ENCODE peak calls at places on chromosomes 12 and 14, in eight cellular contexts. One of them, this sample, is unnamed.

GRCh38 chr14:94472842-94473241 is 3.2 kb downstream of the SERPINA9 start:
- DNase-seq in substantia nigra: no peak
- DNase-seq in kidney epithelial cell: no peak
- DNase-seq in tibial nerve: no peak
- DNase-seq in T-helper 2 cell: no peak
- DNase-seq in psoas muscle: no peak
- DNase-seq in stimulated activated CD4-positive, alpha-beta T cell treated with anti-CD3 and anti-CD28 coated beads, Interleukin-1b, Interleukin-23, amount 100 ng/mL, for 1 hour: no peak
- DNase-seq in hepatocyte: no peak
- DNase-seq in this sample: no peak

GRCh38 chr12:75481013-75481705 is 604 bp downstream of the GLIPR1 start:
- DNase-seq in substantia nigra: no peak
- DNase-seq in kidney epithelial cell: no peak
- DNase-seq in tibial nerve: no peak
- DNase-seq in T-helper 2 cell: no peak
- DNase-seq in psoas muscle: no peak
- DNase-seq in stimulated activated CD4-positive, alpha-beta T cell treated with anti-CD3 and anti-CD28 coated beads, Interleukin-1b, Interleukin-23, amount 100 ng/mL, for 1 hour: no peak
- DNase-seq in hepatocyte: no peak
- DNase-seq in this sample: no peak

GRCh38 chr12:77047341-77048202 is 17.8 kb downstream of the E2F7 start:
- DNase-seq in substantia nigra: no peak
- DNase-seq in kidney epithelial cell: no peak
- DNase-seq in tibial nerve: no peak
- DNase-seq in T-helper 2 cell: no peak
- DNase-seq in psoas muscle: no peak
- DNase-seq in stimulated activated CD4-positive, alpha-beta T cell treated with anti-CD3 and anti-CD28 coated beads, Interleukin-1b, Interleukin-23, amount 100 ng/mL, for 1 hour: no peak
- DNase-seq in hepatocyte: no peak
- DNase-seq in this sample: no peak

GRCh38 chr12:16166563-16167470 is 110.7 kb downstream of the SLC15A5 start:
- DNase-seq in substantia nigra: no peak
- DNase-seq in kidney epithelial cell: no peak
- DNase-seq in tibial nerve: no peak
- DNase-seq in T-helper 2 cell: no peak
- DNase-seq in psoas muscle: no peak
- DNase-seq in stimulated activated CD4-positive, alpha-beta T cell treated with anti-CD3 and anti-CD28 coated beads, Interleukin-1b, Interleukin-23, amount 100 ng/mL, for 1 hour: no peak
- DNase-seq in hepatocyte: no peak
- DNase-seq in this sample: no peak

GRCh38 chr14:103001226-103001625 is 56.1 kb downstream of the CDC42BPB start:
- DNase-seq in substantia nigra: no peak
- DNase-seq in kidney epithelial cell: no peak
- DNase-seq in tibial nerve: no peak
- DNase-seq in T-helper 2 cell: no peak
- DNase-seq in psoas muscle: no peak
- DNase-seq in stimulated activated CD4-positive, alpha-beta T cell treated with anti-CD3 and anti-CD28 coated beads, Interleukin-1b, Interleukin-23, amount 100 ng/mL, for 1 hour: no peak
- DNase-seq in hepatocyte: no peak
- DNase-seq in this sample: no peak

GRCh38 chr12:29463198-29463597 is 34.3 kb downstream of the OVCH1 start:
- DNase-seq in substantia nigra: no peak
- DNase-seq in kidney epithelial cell: no peak
- DNase-seq in tibial nerve: no peak
- DNase-seq in T-helper 2 cell: no peak
- DNase-seq in psoas muscle: no peak
- DNase-seq in stimulated activated CD4-positive, alpha-beta T cell treated with anti-CD3 and anti-CD28 coated beads, Interleukin-1b, Interleukin-23, amount 100 ng/mL, for 1 hour: no peak
- DNase-seq in hepatocyte: no peak
- DNase-seq in this sample: no peak

GRCh38 chr14:85122690-85123089 is 407.3 kb upstream of the FLRT2 start:
- DNase-seq in substantia nigra: no peak
- DNase-seq in kidney epithelial cell: no peak
- DNase-seq in tibial nerve: no peak
- DNase-seq in T-helper 2 cell: no peak
- DNase-seq in psoas muscle: no peak
- DNase-seq in stimulated activated CD4-positive, alpha-beta T cell treated with anti-CD3 and anti-CD28 coated beads, Interleukin-1b, Interleukin-23, amount 100 ng/mL, for 1 hour: no peak
- DNase-seq in hepatocyte: no peak
- DNase-seq in this sample: no peak

GRCh38 chr12:95790025-95790911 is at the start of gene NTN4:
- DNase-seq in substantia nigra: no peak
- DNase-seq in kidney epithelial cell: no peak
- DNase-seq in tibial nerve: peak
- DNase-seq in T-helper 2 cell: peak
- DNase-seq in psoas muscle: peak
- DNase-seq in stimulated activated CD4-positive, alpha-beta T cell treated with anti-CD3 and anti-CD28 coated beads, Interleukin-1b, Interleukin-23, amount 100 ng/mL, for 1 hour: no peak
- DNase-seq in hepatocyte: peak
- DNase-seq in this sample: peak

GRCh38 chr12:607541-608001 is 55.7 kb downstream of the NINJ2 start:
- DNase-seq in substantia nigra: no peak
- DNase-seq in kidney epithelial cell: no peak
- DNase-seq in tibial nerve: peak
- DNase-seq in T-helper 2 cell: no peak
- DNase-seq in psoas muscle: peak
- DNase-seq in stimulated activated CD4-positive, alpha-beta T cell treated with anti-CD3 and anti-CD28 coated beads, Interleukin-1b, Interleukin-23, amount 100 ng/mL, for 1 hour: no peak
- DNase-seq in hepatocyte: no peak
- DNase-seq in this sample: no peak

GRCh38 chr12:17278946-17279345 is 673.0 kb upstream of the LMO3 start:
- DNase-seq in substantia nigra: no peak
- DNase-seq in kidney epithelial cell: no peak
- DNase-seq in tibial nerve: no peak
- DNase-seq in T-helper 2 cell: no peak
- DNase-seq in psoas muscle: no peak
- DNase-seq in stimulated activated CD4-positive, alpha-beta T cell treated with anti-CD3 and anti-CD28 coated beads, Interleukin-1b, Interleukin-23, amount 100 ng/mL, for 1 hour: no peak
- DNase-seq in hepatocyte: no peak
- DNase-seq in this sample: no peak

GRCh38 chr12:119673634-119674033 is 5.7 kb downstream of the PRKAB1 start:
- DNase-seq in substantia nigra: no peak
- DNase-seq in kidney epithelial cell: no peak
- DNase-seq in tibial nerve: no peak
- DNase-seq in T-helper 2 cell: no peak
- DNase-seq in psoas muscle: no peak
- DNase-seq in stimulated activated CD4-positive, alpha-beta T cell treated with anti-CD3 and anti-CD28 coated beads, Interleukin-1b, Interleukin-23, amount 100 ng/mL, for 1 hour: no peak
- DNase-seq in hepatocyte: no peak
- DNase-seq in this sample: no peak

GRCh38 chr14:100342195-100342594 is 19.1 kb downstream of the SLC25A47 start:
- DNase-seq in substantia nigra: no peak
- DNase-seq in kidney epithelial cell: no peak
- DNase-seq in tibial nerve: no peak
- DNase-seq in T-helper 2 cell: no peak
- DNase-seq in psoas muscle: no peak
- DNase-seq in stimulated activated CD4-positive, alpha-beta T cell treated with anti-CD3 and anti-CD28 coated beads, Interleukin-1b, Interleukin-23, amount 100 ng/mL, for 1 hour: no peak
- DNase-seq in hepatocyte: no peak
- DNase-seq in this sample: no peak

GRCh38 chr12:52200086-52200782 is 8.4 kb upstream of the KRT80 start:
- DNase-seq in substantia nigra: no peak
- DNase-seq in kidney epithelial cell: no peak
- DNase-seq in tibial nerve: no peak
- DNase-seq in T-helper 2 cell: no peak
- DNase-seq in psoas muscle: no peak
- DNase-seq in stimulated activated CD4-positive, alpha-beta T cell treated with anti-CD3 and anti-CD28 coated beads, Interleukin-1b, Interleukin-23, amount 100 ng/mL, for 1 hour: no peak
- DNase-seq in hepatocyte: no peak
- DNase-seq in this sample: no peak

GRCh38 chr12:10448236-10448635 is 4.9 kb downstream of the KLRC1 start:
- DNase-seq in substantia nigra: no peak
- DNase-seq in kidney epithelial cell: no peak
- DNase-seq in tibial nerve: no peak
- DNase-seq in T-helper 2 cell: no peak
- DNase-seq in psoas muscle: no peak
- DNase-seq in stimulated activated CD4-positive, alpha-beta T cell treated with anti-CD3 and anti-CD28 coated beads, Interleukin-1b, Interleukin-23, amount 100 ng/mL, for 1 hour: no peak
- DNase-seq in hepatocyte: no peak
- DNase-seq in this sample: no peak

GRCh38 chr14:20707622-20708021 is 19.1 kb downstream of the ANG start:
- DNase-seq in substantia nigra: no peak
- DNase-seq in kidney epithelial cell: no peak
- DNase-seq in tibial nerve: no peak
- DNase-seq in T-helper 2 cell: no peak
- DNase-seq in psoas muscle: no peak
- DNase-seq in stimulated activated CD4-positive, alpha-beta T cell treated with anti-CD3 and anti-CD28 coated beads, Interleukin-1b, Interleukin-23, amount 100 ng/mL, for 1 hour: no peak
- DNase-seq in hepatocyte: peak
- DNase-seq in this sample: no peak

GRCh38 chr14:50786821-50787464 is 44.0 kb downstream of the NIN start:
- DNase-seq in substantia nigra: no peak
- DNase-seq in kidney epithelial cell: no peak
- DNase-seq in tibial nerve: no peak
- DNase-seq in T-helper 2 cell: no peak
- DNase-seq in psoas muscle: no peak
- DNase-seq in stimulated activated CD4-positive, alpha-beta T cell treated with anti-CD3 and anti-CD28 coated beads, Interleukin-1b, Interleukin-23, amount 100 ng/mL, for 1 hour: no peak
- DNase-seq in hepatocyte: no peak
- DNase-seq in this sample: no peak

GRCh38 chr12:104823985-104824441 is 134.1 kb downstream of the SLC41A2 start:
- DNase-seq in substantia nigra: no peak
- DNase-seq in kidney epithelial cell: no peak
- DNase-seq in tibial nerve: no peak
- DNase-seq in T-helper 2 cell: no peak
- DNase-seq in psoas muscle: no peak
- DNase-seq in stimulated activated CD4-positive, alpha-beta T cell treated with anti-CD3 and anti-CD28 coated beads, Interleukin-1b, Interleukin-23, amount 100 ng/mL, for 1 hour: no peak
- DNase-seq in hepatocyte: no peak
- DNase-seq in this sample: no peak

GRCh38 chr14:36068777-36069534 is 107.6 kb downstream of the PTCSC3 start:
- DNase-seq in substantia nigra: no peak
- DNase-seq in kidney epithelial cell: no peak
- DNase-seq in tibial nerve: no peak
- DNase-seq in T-helper 2 cell: no peak
- DNase-seq in psoas muscle: no peak
- DNase-seq in stimulated activated CD4-positive, alpha-beta T cell treated with anti-CD3 and anti-CD28 coated beads, Interleukin-1b, Interleukin-23, amount 100 ng/mL, for 1 hour: no peak
- DNase-seq in hepatocyte: no peak
- DNase-seq in this sample: peak